ENCODE peak calls at places on chromosomes 12 and 14, in four cellular contexts. One of them, this sample, is unnamed.

GRCh38 chr12:19166387-19166786 is 36.9 kb downstream of the PLEKHA5 start:
- DNase-seq in sciatic nerve: no peak
- DNase-seq in GM06990: no peak
- DNase-seq in HT1080: no peak
- DNase-seq in this sample: no peak

GRCh38 chr12:119601877-119602536 is 8.4 kb downstream of the TMEM233 start:
- DNase-seq in sciatic nerve: no peak
- DNase-seq in GM06990: no peak
- DNase-seq in HT1080: no peak
- DNase-seq in this sample: no peak

GRCh38 chr14:106845286-106846087 is 1319.1 kb downstream of the TMEM121 start:
- DNase-seq in sciatic nerve: no peak
- DNase-seq in GM06990: peak; percentile 49
- DNase-seq in HT1080: no peak
- DNase-seq in this sample: no peak

GRCh38 chr12:102093319-102093718 is 26.6 kb downstream of the NUP37 start:
- DNase-seq in sciatic nerve: no peak
- DNase-seq in GM06990: no peak
- DNase-seq in HT1080: no peak
- DNase-seq in this sample: no peak

GRCh38 chr12:108884116-108885012 is 4.5 kb downstream of the DAO start:
- DNase-seq in sciatic nerve: no peak
- DNase-seq in GM06990: peak; percentile 20
- DNase-seq in HT1080: peak; percentile 28
- DNase-seq in this sample: no peak

GRCh38 chr12:13099066-13099909 is 4.2 kb downstream of the GSG1 start:
- DNase-seq in sciatic nerve: peak; percentile 64
- DNase-seq in GM06990: no peak
- DNase-seq in HT1080: peak; percentile 40
- DNase-seq in this sample: no peak

GRCh38 chr14:73295198-73295796 is 58.0 kb downstream of the PAPLN start:
- DNase-seq in sciatic nerve: no peak
- DNase-seq in GM06990: no peak
- DNase-seq in HT1080: peak; percentile 18
- DNase-seq in this sample: no peak

GRCh38 chr14:31180299-31181051 is 27.1 kb downstream of the HECTD1 start:
- DNase-seq in sciatic nerve: no peak
- DNase-seq in GM06990: no peak
- DNase-seq in HT1080: no peak
- DNase-seq in this sample: no peak

GRCh38 chr12:52918784-52919183 is 13.9 kb upstream of the KRT8 start:
- DNase-seq in sciatic nerve: no peak
- DNase-seq in GM06990: no peak
- DNase-seq in HT1080: no peak
- DNase-seq in this sample: no peak

GRCh38 chr14:52834440-52834842 is 43.0 kb upstream of the GNPNAT1 start:
- DNase-seq in sciatic nerve: no peak
- DNase-seq in GM06990: no peak
- DNase-seq in HT1080: peak; percentile 67
- DNase-seq in this sample: no peak

GRCh38 chr14:38721822-38722431 is 381.1 kb downstream of the SEC23A start:
- DNase-seq in sciatic nerve: peak; percentile 79
- DNase-seq in GM06990: no peak
- DNase-seq in HT1080: peak; percentile 34
- DNase-seq in this sample: no peak

GRCh38 chr14:65849558-65849957 is 437.0 kb downstream of the FUT8 start:
- DNase-seq in sciatic nerve: no peak
- DNase-seq in GM06990: no peak
- DNase-seq in HT1080: no peak
- DNase-seq in this sample: no peak

GRCh38 chr12:132190012-132190755 is 45.9 kb downstream of the NOC4L start:
- DNase-seq in sciatic nerve: no peak
- DNase-seq in GM06990: no peak
- DNase-seq in HT1080: no peak
- DNase-seq in this sample: no peak

GRCh38 chr12:71439613-71440392 is at the start of gene LGR5:
- DNase-seq in sciatic nerve: peak; percentile 69
- DNase-seq in GM06990: peak; percentile 22
- DNase-seq in HT1080: peak; percentile 2
- DNase-seq in this sample: no peak

GRCh38 chr12:85237320-85237719 is 42.7 kb upstream of the ALX1 start:
- DNase-seq in sciatic nerve: no peak
- DNase-seq in GM06990: no peak
- DNase-seq in HT1080: peak; percentile 7
- DNase-seq in this sample: no peak

GRCh38 chr12:65464930-65465329 is 186.4 kb downstream of the MSRB3 start:
- DNase-seq in sciatic nerve: no peak
- DNase-seq in GM06990: no peak
- DNase-seq in HT1080: peak; percentile 27
- DNase-seq in this sample: no peak